ENCODE peak calls at places on chromosomes 12 and 14, in seven cellular contexts. W, P, Q, X, E, F and D are unnamed samples.
A peak's percentile ranks its signal among the peaks of the same experiment; 100 is the strongest.

GRCh38 chr14:98189521-98189920 is 1082.5 kb downstream of the BCL11B start:
- DNase-seq in W (no peak), P (no peak), Q (no peak), X (no peak), E (no peak), F (no peak), D (no peak)

GRCh38 chr12:93000026-93000425 is 70.9 kb upstream of the EEA1 start:
- DNase-seq in W (peak; percentile 27), P (no peak), Q (no peak), X (no peak), E (no peak), F (no peak), D (no peak)

GRCh38 chr12:104632724-104633181 is 176.0 kb downstream of the CHST11 start:
- DNase-seq in W (no peak), P (no peak), Q (no peak), X (peak; percentile 55), E (no peak), F (no peak), D (no peak)

GRCh38 chr14:104462651-104463630 is 116.6 kb upstream of the C14orf180 start:
- DNase-seq in W (no peak), P (no peak), Q (no peak), X (no peak), E (no peak), F (no peak), D (no peak)

GRCh38 chr12:133203344-133204263 is 22.3 kb downstream of the ZNF268 start:
- DNase-seq in W (no peak), P (peak; percentile 35), Q (no peak), X (peak; percentile 31), E (no peak), F (no peak), D (no peak)

GRCh38 chr14:100892496-100893227 is 10.9 kb downstream of the RTL1 start:
- DNase-seq in W (no peak), P (no peak), Q (no peak), X (no peak), E (no peak), F (no peak), D (no peak)

GRCh38 chr14:62179367-62180018 is 417.3 kb downstream of the SNAPC1 start:
- DNase-seq in W (peak; percentile 39), P (peak; percentile 72), Q (peak; percentile 83), X (peak; percentile 95), E (peak; percentile 64), F (peak; percentile 46), D (peak; percentile 1)

GRCh38 chr12:124613151-124613585 is 45.8 kb upstream of the NCOR2 start:
- DNase-seq in W (no peak), P (no peak), Q (no peak), X (peak; percentile 73), E (no peak), F (peak; percentile 56), D (no peak)

GRCh38 chr12:12704593-12705230 is 8.7 kb upstream of the GPR19 start:
- DNase-seq in W (peak; percentile 73), P (peak; percentile 94), Q (peak; percentile 90), X (peak; percentile 96), E (peak; percentile 83), F (peak; percentile 83), D (peak; percentile 53)

GRCh38 chr14:49621114-49621881 is 699 bp downstream of the MGAT2 start:
- DNase-seq in W (no peak), P (peak; percentile 80), Q (no peak), X (peak; percentile 59), E (no peak), F (no peak), D (peak; percentile 62)

GRCh38 chr12:91406920-91407341 is 224.3 kb upstream of the DCN start:
- DNase-seq in W (peak; percentile 93), P (peak; percentile 69), Q (no peak), X (no peak), E (no peak), F (peak; percentile 87), D (no peak)

GRCh38 chr12:46303039-46303666 is 34.3 kb upstream of the SLC38A1 start:
- DNase-seq in W (peak; percentile 18), P (peak; percentile 39), Q (peak; percentile 47), X (peak; percentile 57), E (no peak), F (no peak), D (no peak)

GRCh38 chr12:4271433-4272013 is 2.0 kb upstream of the CCND2 start:
- DNase-seq in W (no peak), P (no peak), Q (peak; percentile 49), X (no peak), E (no peak), F (no peak), D (no peak)

GRCh38 chr12:110661337-110661972 is 27.5 kb downstream of the HVCN1 start:
- DNase-seq in W (no peak), P (no peak), Q (no peak), X (no peak), E (no peak), F (no peak), D (no peak)

GRCh38 chr12:8734873-8735381 is 37.1 kb downstream of the RIMKLB start:
- DNase-seq in W (no peak), P (no peak), Q (no peak), X (peak; percentile 23), E (no peak), F (no peak), D (no peak)

GRCh38 chr12:2933586-2933985 is 25.6 kb upstream of the TEAD4 start:
- DNase-seq in W (no peak), P (no peak), Q (no peak), X (no peak), E (no peak), F (no peak), D (no peak)

GRCh38 chr12:96587691-96588090 is 98.3 kb downstream of the CFAP54 start:
- DNase-seq in W (no peak), P (no peak), Q (no peak), X (peak; percentile 81), E (no peak), F (no peak), D (no peak)

GRCh38 chr12:61490732-61491498 is 769.3 kb upstream of the USP15 start:
- DNase-seq in W (peak; percentile 18), P (no peak), Q (no peak), X (no peak), E (no peak), F (no peak), D (no peak)

GRCh38 chr12:104063712-104064030 is 660 bp upstream of the HCFC2 start:
- DNase-seq in W (no peak), P (no peak), Q (no peak), X (no peak), E (no peak), F (peak; percentile 34), D (no peak)

GRCh38 chr14:25042362-25043299 is 7.3 kb downstream of the STXBP6 start:
- DNase-seq in W (no peak), P (peak; percentile 64), Q (peak; percentile 38), X (peak; percentile 87), E (peak; percentile 24), F (no peak), D (peak; percentile 50)

GRCh38 chr14:23604675-23605170 is 26.1 kb upstream of the JPH4 start:
- DNase-seq in W (no peak), P (no peak), Q (no peak), X (no peak), E (no peak), F (peak; percentile 36), D (no peak)

GRCh38 chr12:131473261-131473660 is 237.6 kb upstream of the SFSWAP start:
- DNase-seq in W (no peak), P (no peak), Q (no peak), X (no peak), E (no peak), F (no peak), D (no peak)

GRCh38 chr14:100696017-100696416 is 30.7 kb upstream of the DLK1 start:
- DNase-seq in W (no peak), P (no peak), Q (no peak), X (no peak), E (no peak), F (no peak), D (no peak)

GRCh38 chr12:125509195-125509594 is 444.0 kb downstream of the AACS start:
- DNase-seq in W (no peak), P (no peak), Q (no peak), X (no peak), E (no peak), F (no peak), D (no peak)

GRCh38 chr12:65123435-65124063 is 2.4 kb upstream of the WIF1 start:
- DNase-seq in W (no peak), P (peak; percentile 51), Q (peak; percentile 68), X (peak; percentile 55), E (no peak), F (no peak), D (no peak)

GRCh38 chr14:38207830-38208815 is at the start of gene SSTR1:
- DNase-seq in W (no peak), P (no peak), Q (peak; percentile 27), X (peak; percentile 28), E (peak; percentile 18), F (no peak), D (no peak)

GRCh38 chr12:75177997-75178396 is 31.6 kb downstream of the KCNC2 start:
- DNase-seq in W (peak; percentile 94), P (peak; percentile 66), Q (no peak), X (peak; percentile 94), E (no peak), F (peak; percentile 59), D (no peak)

GRCh38 chr14:104723651-104724406 is at the start of gene ADSS1:
- DNase-seq in W (no peak), P (peak; percentile 74), Q (peak; percentile 84), X (peak; percentile 39), E (peak; percentile 65), F (no peak), D (peak; percentile 65)

GRCh38 chr14:74838141-74838540 is 37.8 kb downstream of the PROX2 start:
- DNase-seq in W (no peak), P (no peak), Q (no peak), X (no peak), E (no peak), F (no peak), D (no peak)

GRCh38 chr12:26939192-26939832 is 1.0 kb downstream of the FGFR1OP2 start:
- DNase-seq in W (no peak), P (no peak), Q (no peak), X (peak; percentile 11), E (no peak), F (no peak), D (no peak)

GRCh38 chr12:118103231-118103600 is 595 bp downstream of the VSIG10 start:
- DNase-seq in W (no peak), P (peak; percentile 28), Q (peak; percentile 38), X (peak; percentile 17), E (no peak), F (no peak), D (peak; percentile 4)
- H3K27ac ChIP-seq in W (peak overlapping the region; percentile 28), P (peak overlapping the region; percentile 87), Q (no peak overlapping the region), X (peak overlapping the region; percentile 20), E (peak overlapping the region; percentile 64), F (no peak overlapping the region), D (peak overlapping the region; percentile 11)

GRCh38 chr12:32136404-32136803 is 29.8 kb downstream of the BICD1 start:
- DNase-seq in W (no peak), P (no peak), Q (no peak), X (no peak), E (no peak), F (no peak), D (no peak)
- H3K27ac ChIP-seq in W (no peak overlapping the region), P (no peak overlapping the region), Q (peak overlapping the region; percentile 9), X (no peak overlapping the region), E (no peak overlapping the region), F (no peak overlapping the region), D (no peak overlapping the region)

GRCh38 chr12:632102-632696 is 31.0 kb downstream of the NINJ2 start:
- DNase-seq in W (peak; percentile 50), P (peak; percentile 98), Q (peak; percentile 30), X (peak; percentile 64), E (peak; percentile 46), F (peak; percentile 95), D (no peak)
- H3K27ac ChIP-seq in W (peak overlapping the region; percentile 87), P (peak overlapping the region; percentile 97), Q (peak overlapping the region; percentile 59), X (no peak overlapping the region), E (peak overlapping the region; percentile 29), F (peak overlapping the region; percentile 68), D (peak overlapping the region; percentile 31)

GRCh38 chr14:65230287-65230728 is 128.0 kb upstream of the MAX start:
- DNase-seq in W (no peak), P (peak; percentile 37), Q (peak; percentile 37), X (no peak), E (no peak), F (peak; percentile 39), D (peak; percentile 72)
- H3K27ac ChIP-seq in W (peak overlapping the region; percentile 12), P (peak overlapping the region; percentile 69), Q (peak overlapping the region; percentile 94), X (peak overlapping the region; percentile 80), E (peak overlapping the region; percentile 97), F (peak overlapping the region; percentile 24), D (peak overlapping the region; percentile 99)